ENCODE peak calls at places on chromosome 15, in eight cellular contexts. One of them, this sample, is unnamed.

GRCh38 chr15:39859609-39860008 is 60.5 kb downstream of the GPR176 start:
- DNase-seq in sigmoid colon: no peak
- DNase-seq in hepatocyte: no peak
- DNase-seq in GM23248: no peak
- DNase-seq in A673: no peak
- DNase-seq in heart left ventricle: no peak
- DNase-seq in stomach: no peak
- DNase-seq in mesendoderm: no peak
- DNase-seq in this sample: no peak

GRCh38 chr15:98965597-98965996 is 42.0 kb downstream of the PGPEP1L start:
- DNase-seq in sigmoid colon: no peak
- DNase-seq in mesendoderm: no peak
- DNase-seq in heart left ventricle: no peak
- DNase-seq in hepatocyte: no peak
- DNase-seq in A673: no peak
- DNase-seq in stomach: no peak
- DNase-seq in GM23248: no peak
- DNase-seq in this sample: no peak

GRCh38 chr15:63076136-63077005 is 33.8 kb downstream of the TPM1 start:
- DNase-seq in sigmoid colon: no peak
- DNase-seq in stomach: no peak
- DNase-seq in A673: no peak
- DNase-seq in GM23248: no peak
- DNase-seq in mesendoderm: peak; percentile 76
- DNase-seq in hepatocyte: no peak
- DNase-seq in heart left ventricle: no peak
- DNase-seq in this sample: no peak

GRCh38 chr15:75775296-75776074 is 62.8 kb upstream of the CSPG4 start:
- DNase-seq in heart left ventricle: no peak
- DNase-seq in A673: peak; percentile 26
- DNase-seq in hepatocyte: no peak
- DNase-seq in GM23248: no peak
- DNase-seq in sigmoid colon: no peak
- DNase-seq in stomach: no peak
- DNase-seq in mesendoderm: peak; percentile 91
- DNase-seq in this sample: no peak

GRCh38 chr15:29003446-29004233 is 117.9 kb downstream of the APBA2 start:
- DNase-seq in stomach: no peak
- DNase-seq in sigmoid colon: no peak
- DNase-seq in heart left ventricle: no peak
- DNase-seq in A673: no peak
- DNase-seq in GM23248: no peak
- DNase-seq in hepatocyte: no peak
- DNase-seq in mesendoderm: no peak
- DNase-seq in this sample: no peak

GRCh38 chr15:100913961-100914360 is 5.2 kb upstream of the LRRK1 start:
- DNase-seq in stomach: no peak
- DNase-seq in A673: no peak
- DNase-seq in sigmoid colon: peak; percentile 61
- DNase-seq in GM23248: no peak
- DNase-seq in hepatocyte: no peak
- DNase-seq in mesendoderm: no peak
- DNase-seq in heart left ventricle: no peak
- DNase-seq in this sample: no peak

GRCh38 chr15:34436956-34437442 is 609 bp downstream of the GOLGA8A start:
- DNase-seq in mesendoderm: peak; percentile 51
- DNase-seq in heart left ventricle: peak; percentile 73
- DNase-seq in GM23248: peak; percentile 69
- DNase-seq in stomach: peak; percentile 28
- DNase-seq in hepatocyte: peak; percentile 65
- DNase-seq in A673: peak; percentile 56
- DNase-seq in sigmoid colon: no peak
- DNase-seq in this sample: peak; percentile 42

GRCh38 chr15:36468746-36469145 is 110.7 kb upstream of the CDIN1 start:
- DNase-seq in stomach: no peak
- DNase-seq in A673: no peak
- DNase-seq in heart left ventricle: no peak
- DNase-seq in GM23248: peak; percentile 43
- DNase-seq in hepatocyte: peak; percentile 16
- DNase-seq in mesendoderm: no peak
- DNase-seq in sigmoid colon: no peak
- DNase-seq in this sample: no peak

GRCh38 chr15:34721157-34721801 is 33.5 kb downstream of the GJD2 start:
- DNase-seq in A673: no peak
- DNase-seq in hepatocyte: no peak
- DNase-seq in stomach: no peak
- DNase-seq in sigmoid colon: no peak
- DNase-seq in mesendoderm: no peak
- DNase-seq in heart left ventricle: no peak
- DNase-seq in GM23248: no peak
- DNase-seq in this sample: no peak

GRCh38 chr15:29449136-29449535 is 179.5 kb upstream of the NSMCE3 start:
- DNase-seq in hepatocyte: peak; percentile 30
- DNase-seq in A673: no peak
- DNase-seq in sigmoid colon: no peak
- DNase-seq in heart left ventricle: no peak
- DNase-seq in mesendoderm: peak; percentile 52
- DNase-seq in GM23248: peak; percentile 8
- DNase-seq in stomach: no peak
- DNase-seq in this sample: no peak

GRCh38 chr15:94456246-94456645 is 224.9 kb downstream of the MCTP2 start:
- DNase-seq in hepatocyte: no peak
- DNase-seq in A673: no peak
- DNase-seq in GM23248: no peak
- DNase-seq in mesendoderm: no peak
- DNase-seq in heart left ventricle: no peak
- DNase-seq in stomach: no peak
- DNase-seq in sigmoid colon: no peak
- DNase-seq in this sample: no peak

GRCh38 chr15:65979316-65979715 is 110.0 kb downstream of the RAB11A start:
- DNase-seq in mesendoderm: peak; percentile 37
- DNase-seq in sigmoid colon: no peak
- DNase-seq in GM23248: peak; percentile 12
- DNase-seq in A673: no peak
- DNase-seq in hepatocyte: no peak
- DNase-seq in heart left ventricle: no peak
- DNase-seq in stomach: no peak
- DNase-seq in this sample: no peak

GRCh38 chr15:66169023-66169422 is 84.5 kb downstream of the MEGF11 start:
- DNase-seq in GM23248: no peak
- DNase-seq in stomach: no peak
- DNase-seq in A673: no peak
- DNase-seq in sigmoid colon: no peak
- DNase-seq in heart left ventricle: no peak
- DNase-seq in mesendoderm: no peak
- DNase-seq in hepatocyte: no peak
- DNase-seq in this sample: no peak

GRCh38 chr15:56244811-56245576 is 1.3 kb upstream of the RFX7 start:
- DNase-seq in A673: no peak
- DNase-seq in sigmoid colon: no peak
- DNase-seq in mesendoderm: peak; percentile 42
- DNase-seq in hepatocyte: peak; percentile 35
- DNase-seq in heart left ventricle: peak; percentile 33
- DNase-seq in stomach: peak; percentile 50
- DNase-seq in GM23248: no peak
- DNase-seq in this sample: peak; percentile 71

GRCh38 chr15:62606376-62607164 is 436.0 kb upstream of the TPM1 start:
- DNase-seq in hepatocyte: no peak
- DNase-seq in GM23248: peak; percentile 97
- DNase-seq in sigmoid colon: no peak
- DNase-seq in heart left ventricle: no peak
- DNase-seq in stomach: no peak
- DNase-seq in mesendoderm: no peak
- DNase-seq in A673: no peak
- DNase-seq in this sample: no peak

GRCh38 chr15:41504751-41505492 is 8.7 kb downstream of the LTK start:
- DNase-seq in hepatocyte: no peak
- DNase-seq in heart left ventricle: peak; percentile 43
- DNase-seq in A673: no peak
- DNase-seq in stomach: no peak
- DNase-seq in mesendoderm: no peak
- DNase-seq in GM23248: no peak
- DNase-seq in sigmoid colon: no peak
- DNase-seq in this sample: no peak
- H3K27me3 ChIP-seq in hepatocyte: peaks cover 44% of the 10 kb centered on the region
- H3K27me3 ChIP-seq in heart left ventricle: peaks cover 11% of the 10 kb centered on the region
- H3K27me3 ChIP-seq in A673: no peaks in the 10 kb centered on the region
- H3K27me3 ChIP-seq in stomach: peaks cover 4% of the 10 kb centered on the region
- H3K27me3 ChIP-seq in mesendoderm: peaks cover 34% of the 10 kb centered on the region
- H3K27me3 ChIP-seq in GM23248: peaks cover 30% of the 10 kb centered on the region
- H3K27me3 ChIP-seq in sigmoid colon: peaks cover 18% of the 10 kb centered on the region
- H3K27me3 ChIP-seq in this sample: no peaks in the 10 kb centered on the region

DNA sequence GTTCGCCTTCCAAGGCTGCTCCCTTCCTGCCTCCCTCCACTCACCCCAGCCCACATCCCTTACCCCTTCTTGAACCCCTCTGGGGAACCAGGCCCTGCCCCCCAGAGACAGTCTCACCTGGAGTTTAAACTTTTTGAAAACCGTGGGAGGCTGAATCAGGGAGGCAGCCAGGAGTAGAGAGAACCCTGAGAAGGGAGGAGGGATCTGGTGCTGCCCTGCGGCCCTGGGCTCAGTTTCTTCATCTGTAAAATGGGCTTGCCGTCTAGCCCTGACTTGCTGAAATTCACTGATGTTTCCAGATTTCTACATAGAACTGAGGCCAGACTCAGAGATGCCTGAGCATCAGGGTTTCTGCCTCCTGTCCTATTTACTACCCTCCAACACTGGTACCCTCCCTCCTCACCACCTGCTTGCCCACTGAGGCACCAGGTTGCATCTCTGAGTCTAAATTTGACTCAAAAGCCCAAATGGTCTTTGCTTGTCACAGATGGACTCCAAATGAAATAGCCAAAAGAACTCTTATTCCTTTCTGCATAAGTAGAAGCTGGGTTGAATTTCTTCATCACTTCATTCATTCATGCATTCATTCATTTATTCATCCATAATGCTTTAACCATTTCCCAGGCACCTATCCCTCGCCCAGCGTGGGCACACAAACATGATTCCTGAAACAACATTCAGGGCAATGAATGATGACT is 11.9 kb upstream of the STRA6 start:
- DNase-seq in mesendoderm: no peak
- DNase-seq in sigmoid colon: no peak
- DNase-seq in GM23248: no peak
- DNase-seq in hepatocyte: no peak
- DNase-seq in A673: no peak
- DNase-seq in heart left ventricle: no peak
- DNase-seq in stomach: no peak
- DNase-seq in this sample: no peak
- H3K27ac ChIP-seq in mesendoderm: peak overlapping the region; percentile 58
- H3K27ac ChIP-seq in sigmoid colon: no peak overlapping the region
- H3K27ac ChIP-seq in GM23248: peak overlapping the region; percentile 61
- H3K27ac ChIP-seq in hepatocyte: peak overlapping the region; percentile 25
- H3K27ac ChIP-seq in A673: no peak overlapping the region
- H3K27ac ChIP-seq in heart left ventricle: no peak overlapping the region
- H3K27ac ChIP-seq in stomach: no peak overlapping the region
- H3K27ac ChIP-seq in this sample: no peak overlapping the region

DNA sequence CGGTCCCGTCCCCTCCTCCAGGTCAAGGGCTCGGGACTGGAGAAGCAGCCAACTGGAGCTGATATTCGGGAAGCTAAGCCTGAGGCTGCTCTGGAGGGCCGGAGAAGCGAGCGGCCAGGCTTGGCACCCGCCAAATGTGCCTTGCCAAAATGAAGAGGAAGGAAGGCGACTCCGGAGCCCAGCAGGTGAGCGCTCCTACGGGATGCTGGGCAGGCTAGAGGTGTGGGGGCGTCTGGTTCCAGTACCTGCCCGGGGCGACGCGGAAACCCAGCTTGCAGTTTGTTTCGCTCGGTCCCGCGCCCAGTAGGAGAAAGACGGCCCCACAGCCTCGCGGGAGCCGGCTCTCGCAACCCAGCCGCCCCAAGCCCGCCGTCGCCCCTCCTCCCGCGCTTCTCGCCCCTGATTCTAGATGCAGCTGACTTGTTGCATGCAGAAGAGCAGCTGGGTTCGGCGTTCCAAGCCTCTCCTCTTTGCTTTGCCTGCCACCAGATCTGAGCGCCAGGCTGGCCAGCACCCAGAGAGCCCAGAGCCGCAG is 16.1 kb upstream of the AEN start:
- DNase-seq in mesendoderm: no peak
- DNase-seq in hepatocyte: no peak
- DNase-seq in GM23248: no peak
- DNase-seq in heart left ventricle: no peak
- DNase-seq in sigmoid colon: no peak
- DNase-seq in A673: no peak
- DNase-seq in stomach: no peak
- DNase-seq in this sample: no peak
- H3K27me3 ChIP-seq in mesendoderm: peaks cover 27% of the 10 kb centered on the region
- H3K27me3 ChIP-seq in hepatocyte: peaks cover 78% of the 10 kb centered on the region
- H3K27me3 ChIP-seq in GM23248: peaks cover 45% of the 10 kb centered on the region
- H3K27me3 ChIP-seq in heart left ventricle: peaks cover 23% of the 10 kb centered on the region
- H3K27me3 ChIP-seq in sigmoid colon: peaks cover 16% of the 10 kb centered on the region
- H3K27me3 ChIP-seq in A673: peaks cover 88% of the 10 kb centered on the region
- H3K27me3 ChIP-seq in stomach: peaks cover 14% of the 10 kb centered on the region
- H3K27me3 ChIP-seq in this sample: peaks cover 33% of the 10 kb centered on the region

GRCh38 chr15:44250566-44250965 is 38.0 kb upstream of the GOLM2 start:
- DNase-seq in A673: no peak
- DNase-seq in hepatocyte: no peak
- DNase-seq in GM23248: no peak
- DNase-seq in mesendoderm: peak; percentile 22
- DNase-seq in heart left ventricle: no peak
- DNase-seq in stomach: no peak
- DNase-seq in sigmoid colon: no peak
- DNase-seq in this sample: no peak

GRCh38 chr15:44243146-44243545 is 45.4 kb upstream of the GOLM2 start:
- DNase-seq in GM23248: peak; percentile 20
- DNase-seq in mesendoderm: no peak
- DNase-seq in stomach: no peak
- DNase-seq in heart left ventricle: no peak
- DNase-seq in A673: no peak
- DNase-seq in sigmoid colon: no peak
- DNase-seq in hepatocyte: no peak
- DNase-seq in this sample: no peak

GRCh38 chr15:44243829-44244228 is 44.7 kb upstream of the GOLM2 start:
- DNase-seq in stomach: no peak
- DNase-seq in mesendoderm: no peak
- DNase-seq in sigmoid colon: no peak
- DNase-seq in hepatocyte: no peak
- DNase-seq in GM23248: no peak
- DNase-seq in heart left ventricle: no peak
- DNase-seq in A673: no peak
- DNase-seq in this sample: no peak

DNA sequence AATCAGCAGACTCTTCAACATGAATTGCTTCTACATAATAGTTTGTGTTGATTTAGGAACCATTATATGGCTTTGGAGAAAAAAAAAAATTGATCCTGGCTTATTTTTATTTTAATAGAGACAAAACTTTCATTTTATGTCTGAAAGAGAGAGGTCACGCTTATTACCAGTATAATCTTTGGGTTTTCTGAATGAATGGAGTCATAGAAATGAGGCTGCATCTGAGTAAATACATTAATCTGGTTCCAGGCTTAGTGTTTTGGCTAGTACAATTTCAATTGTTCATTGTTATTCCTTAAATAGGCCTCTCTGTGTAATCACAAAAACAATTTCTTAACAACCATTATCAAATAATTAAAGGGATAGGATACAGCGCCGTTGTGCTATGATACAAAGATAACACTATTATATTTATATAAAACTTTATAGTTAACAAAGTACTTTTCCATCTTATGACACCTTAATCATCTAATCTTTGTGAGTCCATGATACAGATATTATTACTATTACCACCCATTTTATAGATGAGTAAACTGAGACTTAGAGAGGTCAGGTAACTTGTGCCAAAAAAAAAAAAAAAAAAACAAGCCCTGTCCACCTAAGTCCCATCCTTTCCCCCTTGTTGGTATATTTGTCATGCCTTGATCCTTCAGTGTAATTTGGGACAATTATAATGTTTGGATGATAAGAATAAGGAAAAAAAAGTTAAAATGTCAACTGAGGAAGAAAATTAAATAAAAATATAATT is 41.8 kb upstream of the GOLM2 start:
- DNase-seq in A673: no peak
- DNase-seq in heart left ventricle: no peak
- DNase-seq in hepatocyte: no peak
- DNase-seq in sigmoid colon: no peak
- DNase-seq in mesendoderm: no peak
- DNase-seq in stomach: no peak
- DNase-seq in GM23248: no peak
- DNase-seq in this sample: no peak
- H3K27ac ChIP-seq in A673: no peak overlapping the region
- H3K27ac ChIP-seq in heart left ventricle: no peak overlapping the region
- H3K27ac ChIP-seq in hepatocyte: no peak overlapping the region
- H3K27ac ChIP-seq in sigmoid colon: no peak overlapping the region
- H3K27ac ChIP-seq in mesendoderm: no peak overlapping the region
- H3K27ac ChIP-seq in stomach: no peak overlapping the region
- H3K27ac ChIP-seq in GM23248: no peak overlapping the region
- H3K27ac ChIP-seq in this sample: no peak overlapping the region

This sample was measured in body of pancreas.